ENCODE peak calls at places on chromosome 11, in nine cellular contexts. X is sigmoid colon; J is kidney glomerular epithelial cell; G is HuH-7.5; O is bronchial epithelial cell; H is foreskin keratinocyte; I is activated CD4-positive, alpha-beta T cell treated with anti-CD3 and anti-CD28 coated beads for 36 hours; S is effector memory CD4-positive, alpha-beta T cell; M is endothelial cell. A is an unnamed sample.

GRCh38 chr11:7904910-7905309 is 26.2 kb downstream of the OR10A6 start:
- DNase-seq in I (no peak), J (peak), M (no peak), S (no peak), O (peak), H (peak), G (no peak), X (no peak), A (no peak)

GRCh38 chr11:16526947-16527346 is 170.6 kb upstream of the SOX6 start:
- DNase-seq in H (no peak), S (no peak), X (no peak), I (no peak), G (no peak), O (no peak), J (no peak), M (no peak), A (no peak)

GRCh38 chr11:78931891-78932290 is 357.2 kb upstream of the NARS2 start:
- DNase-seq in H (no peak), I (no peak), X (no peak), G (no peak), S (no peak), M (no peak), O (no peak), J (no peak), A (no peak)

GRCh38 chr11:70577948-70578347 is 179.6 kb downstream of the CTTN start:
- DNase-seq in H (no peak), J (no peak), M (no peak), O (no peak), I (no peak), X (peak), G (no peak), S (no peak), A (no peak)

GRCh38 chr11:113001709-113002108 is 40.5 kb downstream of the NCAM1 start:
- DNase-seq in S (no peak), M (no peak), O (no peak), X (no peak), J (no peak), H (no peak), G (no peak), I (no peak), A (no peak)

GRCh38 chr11:64040684-64041267 is 5.0 kb downstream of the FLRT1 start:
- DNase-seq in S (no peak), I (peak), H (no peak), J (no peak), O (no peak), G (peak), M (no peak), X (no peak), A (no peak)

GRCh38 chr11:111598546-111598945 is 3.7 kb upstream of the SIK2 start:
- DNase-seq in H (no peak), X (peak), M (no peak), O (peak), J (no peak), I (peak), G (no peak), S (no peak), A (no peak)

GRCh38 chr11:60059052-60059451 is 2.6 kb downstream of the MS4A3 start:
- DNase-seq in M (no peak), O (peak), G (no peak), J (no peak), H (no peak), X (no peak), S (no peak), I (no peak), A (no peak)

GRCh38 chr11:62236187-62236586 is 5.9 kb upstream of the SCGB1D2 start:
- DNase-seq in J (no peak), H (no peak), X (no peak), O (no peak), I (no peak), M (no peak), G (no peak), S (no peak), A (no peak)